ENCODE peak calls at places on chromosomes 1 and 21, in ten cellular contexts. X is dorsolateral prefrontal cortex; T is AG04449; J is heart left ventricle; E is fibroblast of lung; U is CD8-positive, alpha-beta T cell; C is psoas muscle; L is fibroblast of villous mesenchyme; F is PC-3; H is uterus. S is an unnamed sample.

GRCh38 chr1:106755682-106756406 is 300.6 kb upstream of the PRMT6 start:
- DNase-seq in T (peak; percentile 41), J (no peak), H (no peak), F (peak; percentile 98), U (no peak), E (peak; percentile 64), C (no peak), X (no peak), L (peak; percentile 0), S (peak; percentile 45)

GRCh38 chr1:118900643-118901440 is 87.3 kb downstream of the TBX15 start:
- DNase-seq in T (no peak), X (no peak), L (no peak), F (no peak), C (no peak), J (no peak), E (no peak), U (no peak), H (no peak), S (no peak)

GRCh38 chr1:201916649-201917249 is 28.1 kb downstream of the SHISA4 start:
- DNase-seq in J (no peak), T (no peak), E (peak; percentile 97), C (peak; percentile 74), L (peak; percentile 99), U (no peak), F (peak; percentile 46), X (no peak), H (peak; percentile 92), S (peak; percentile 94)

GRCh38 chr1:153646672-153647374 is 11.7 kb upstream of the SNAPIN start:
- DNase-seq in F (no peak), U (no peak), C (no peak), H (no peak), X (no peak), J (no peak), E (no peak), T (no peak), L (no peak), S (no peak)

GRCh38 chr1:23376890-23377811 is 7.5 kb upstream of the ZNF436 start:
- DNase-seq in U (no peak), E (peak; percentile 75), L (peak; percentile 83), F (peak; percentile 89), X (peak; percentile 21), C (peak; percentile 73), H (peak; percentile 80), J (peak; percentile 36), T (peak; percentile 21), S (peak; percentile 76)

GRCh38 chr1:1022322-1023090 is 2.6 kb downstream of the AGRN start:
- DNase-seq in E (no peak), H (no peak), F (no peak), J (no peak), C (no peak), L (no peak), U (no peak), T (no peak), X (no peak), S (no peak)

GRCh38 chr1:30419831-30420230 is 303.6 kb downstream of the MATN1 start:
- DNase-seq in F (no peak), U (no peak), T (no peak), L (no peak), C (no peak), H (no peak), J (no peak), X (no peak), E (no peak), S (no peak)

GRCh38 chr21:36260030-36260787 is 59.8 kb upstream of the MORC3 start:
- DNase-seq in U (peak; percentile 48), F (peak; percentile 86), E (peak; percentile 85), L (peak; percentile 78), T (peak; percentile 16), H (peak; percentile 30), C (no peak), X (peak; percentile 14), J (peak; percentile 34), S (peak; percentile 81)

GRCh38 chr1:228445867-228446584 is 29.4 kb upstream of the TRIM17 start:
- DNase-seq in X (peak; percentile 64), C (no peak), E (peak; percentile 61), T (no peak), L (peak; percentile 81), H (no peak), J (peak; percentile 24), U (peak; percentile 25), F (no peak), S (peak; percentile 74)

GRCh38 chr1:43410571-43410970 is 20.9 kb downstream of the SZT2 start:
- DNase-seq in U (no peak), T (no peak), E (no peak), C (no peak), L (no peak), F (no peak), H (no peak), X (no peak), J (no peak), S (no peak)

DNA sequence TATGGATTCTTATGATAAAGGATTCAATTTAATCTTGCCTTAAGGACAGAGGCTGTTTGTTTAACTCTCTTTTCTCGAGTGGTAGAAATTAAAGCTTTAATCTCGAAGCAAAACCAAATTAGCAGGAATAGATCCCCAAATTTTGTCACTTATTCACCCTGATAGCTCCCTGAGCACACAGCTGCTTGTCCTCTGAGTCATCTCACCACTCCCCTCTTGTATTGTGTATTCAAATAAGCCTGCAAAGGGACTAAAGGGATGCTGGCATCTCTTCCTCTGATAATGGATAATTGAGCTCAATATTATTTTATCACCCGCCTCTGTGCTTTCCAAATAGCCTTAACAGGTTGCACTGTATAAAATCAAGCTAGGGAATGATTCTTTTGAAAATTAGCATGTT is 561.4 kb downstream of the PLA2G4A start:
- DNase-seq in J (no peak), C (no peak), L (no peak), T (no peak), X (no peak), F (peak; percentile 40), H (no peak), E (no peak), U (no peak), S (no peak)
- H3K4me3 ChIP-seq in J (no peak overlapping the region), C (no peak overlapping the region), L (no peak overlapping the region), T (no peak overlapping the region), X (no peak overlapping the region), F (no peak overlapping the region), H (no peak overlapping the region), E (no peak overlapping the region), U (no peak overlapping the region), S (no peak overlapping the region)

GRCh38 chr1:214952648-214953047 is 129.9 kb upstream of the KCNK2 start:
- DNase-seq in L (no peak), E (no peak), T (no peak), X (no peak), H (no peak), U (no peak), J (no peak), C (no peak), F (no peak), S (no peak)
- TF ChIP-seq CTCF in L (no peak), E (no peak), T (no peak), X (no peak), H (no peak), U (no peak), J (no peak), C (no peak), F (peak; percentile 53), S (no peak)

GRCh38 chr21:43307677-43308070 is 119.3 kb downstream of the SIK1 start:
- DNase-seq in E (no peak), H (no peak), X (no peak), C (no peak), T (no peak), F (no peak), J (no peak), U (no peak), L (no peak), S (no peak)

GRCh38 chr21:43305811-43306311 is 121.1 kb downstream of the SIK1 start:
- DNase-seq in C (peak; percentile 13), U (no peak), F (no peak), E (no peak), X (no peak), L (no peak), H (no peak), T (no peak), J (no peak), S (no peak)

GRCh38 chr21:43306391-43306790 is 120.5 kb downstream of the SIK1 start:
- DNase-seq in J (no peak), X (no peak), C (no peak), H (no peak), F (no peak), U (no peak), L (no peak), T (no peak), E (no peak), S (no peak)

GRCh38 chr21:43308101-43308500 is 118.8 kb downstream of the SIK1 start:
- DNase-seq in J (no peak), E (no peak), U (no peak), C (peak; percentile 10), T (no peak), L (no peak), F (no peak), X (no peak), H (no peak), S (no peak)

GRCh38 chr21:43306911-43307676 is 119.8 kb downstream of the SIK1 start:
- DNase-seq in C (peak; percentile 66), H (no peak), X (no peak), U (no peak), J (peak; percentile 61), L (peak; percentile 42), T (no peak), F (peak; percentile 65), E (no peak), S (peak; percentile 62)
- H3K4me3 ChIP-seq in C (no peak overlapping the region), H (no peak overlapping the region), X (no peak overlapping the region), U (no peak overlapping the region), J (no peak overlapping the region), L (no peak overlapping the region), T (no peak overlapping the region), F (no peak overlapping the region), E (no peak overlapping the region), S (no peak overlapping the region)

GRCh38 chr1:73306899-73307555 is 890.9 kb downstream of the LRRIQ3 start:
- DNase-seq in F (no peak), X (no peak), U (no peak), C (no peak), H (no peak), T (no peak), J (no peak), L (no peak), E (no peak), S (no peak)

GRCh38 chr1:73310797-73311381 is 887.1 kb downstream of the LRRIQ3 start:
- DNase-seq in X (no peak), J (no peak), H (no peak), E (no peak), T (no peak), C (no peak), F (no peak), U (no peak), L (no peak), S (no peak)
- TF ChIP-seq CTCF in X (no peak), J (no peak), H (no peak), E (no peak), T (no peak), C (no peak), F (no peak), U (no peak), L (no peak), S (no peak)

GRCh38 chr1:80918365-80918764 is 882.4 kb upstream of the ADGRL2 start:
- DNase-seq in X (no peak), E (peak; percentile 18), L (peak; percentile 3), U (no peak), H (no peak), C (no peak), J (no peak), F (no peak), T (no peak), S (no peak)
- H3K4me3 ChIP-seq in X (no peak overlapping the region), E (no peak overlapping the region), L (no peak overlapping the region), U (no peak overlapping the region), H (no peak overlapping the region), C (no peak overlapping the region), J (no peak overlapping the region), F (no peak overlapping the region), T (no peak overlapping the region), S (no peak overlapping the region)

S was measured in cardiac fibroblast.